ENCODE peak calls at places on chromosome 2, in four cellular contexts. One of them, this sample, is unnamed.

GRCh38 chr2:127086800-127087737 is 19.9 kb downstream of the BIN1 start:
- DNase-seq in WTC11: peak
- DNase-seq in K562: peak
- DNase-seq in HepG2: no peak
- DNase-seq in this sample: no peak

GRCh38 chr2:80896576-80896975 is 592.0 kb upstream of the LRRTM1 start:
- DNase-seq in WTC11: peak
- DNase-seq in HepG2: no peak
- DNase-seq in K562: no peak
- DNase-seq in this sample: no peak

GRCh38 chr2:144453486-144454158 is 66.3 kb downstream of the ZEB2 start:
- DNase-seq in WTC11: no peak
- DNase-seq in K562: no peak
- DNase-seq in HepG2: no peak
- DNase-seq in this sample: no peak

GRCh38 chr2:162474006-162474405 is 130.1 kb downstream of the GCA start:
- DNase-seq in WTC11: no peak
- DNase-seq in K562: no peak
- DNase-seq in HepG2: no peak
- DNase-seq in this sample: no peak

GRCh38 chr2:21256006-21256405 is 132.2 kb downstream of the TDRD15 start:
- DNase-seq in K562: no peak
- DNase-seq in WTC11: no peak
- DNase-seq in HepG2: no peak
- DNase-seq in this sample: no peak

GRCh38 chr2:198137733-198138132 is 333.3 kb downstream of the PLCL1 start:
- DNase-seq in HepG2: no peak
- DNase-seq in WTC11: peak
- DNase-seq in K562: no peak
- DNase-seq in this sample: no peak

GRCh38 chr2:73043978-73044832 is 27.3 kb downstream of the SFXN5 start:
- DNase-seq in HepG2: peak
- DNase-seq in K562: no peak
- DNase-seq in WTC11: no peak
- DNase-seq in this sample: no peak

GRCh38 chr2:1781291-1782080 is 37.2 kb upstream of the PXDN start:
- DNase-seq in HepG2: no peak
- DNase-seq in K562: no peak
- DNase-seq in WTC11: no peak
- DNase-seq in this sample: no peak

GRCh38 chr2:28606986-28607441 is 111.2 kb downstream of the PLB1 start:
- DNase-seq in K562: no peak
- DNase-seq in WTC11: peak
- DNase-seq in HepG2: no peak
- DNase-seq in this sample: no peak

GRCh38 chr2:143171817-143172216 is 42.6 kb downstream of the ARHGAP15 start:
- DNase-seq in HepG2: no peak
- DNase-seq in WTC11: no peak
- DNase-seq in K562: no peak
- DNase-seq in this sample: no peak

GRCh38 chr2:100741880-100742814 is 77.8 kb upstream of the NPAS2 start:
- DNase-seq in K562: no peak
- DNase-seq in WTC11: no peak
- DNase-seq in HepG2: peak
- DNase-seq in this sample: no peak

GRCh38 chr2:151315381-151315903 is 26.0 kb upstream of the NMI start:
- DNase-seq in WTC11: no peak
- DNase-seq in K562: no peak
- DNase-seq in HepG2: no peak
- DNase-seq in this sample: no peak

GRCh38 chr2:20496069-20496468 is 49.2 kb downstream of the RHOB start:
- DNase-seq in WTC11: no peak
- DNase-seq in HepG2: peak
- DNase-seq in K562: no peak
- DNase-seq in this sample: no peak

DNA sequence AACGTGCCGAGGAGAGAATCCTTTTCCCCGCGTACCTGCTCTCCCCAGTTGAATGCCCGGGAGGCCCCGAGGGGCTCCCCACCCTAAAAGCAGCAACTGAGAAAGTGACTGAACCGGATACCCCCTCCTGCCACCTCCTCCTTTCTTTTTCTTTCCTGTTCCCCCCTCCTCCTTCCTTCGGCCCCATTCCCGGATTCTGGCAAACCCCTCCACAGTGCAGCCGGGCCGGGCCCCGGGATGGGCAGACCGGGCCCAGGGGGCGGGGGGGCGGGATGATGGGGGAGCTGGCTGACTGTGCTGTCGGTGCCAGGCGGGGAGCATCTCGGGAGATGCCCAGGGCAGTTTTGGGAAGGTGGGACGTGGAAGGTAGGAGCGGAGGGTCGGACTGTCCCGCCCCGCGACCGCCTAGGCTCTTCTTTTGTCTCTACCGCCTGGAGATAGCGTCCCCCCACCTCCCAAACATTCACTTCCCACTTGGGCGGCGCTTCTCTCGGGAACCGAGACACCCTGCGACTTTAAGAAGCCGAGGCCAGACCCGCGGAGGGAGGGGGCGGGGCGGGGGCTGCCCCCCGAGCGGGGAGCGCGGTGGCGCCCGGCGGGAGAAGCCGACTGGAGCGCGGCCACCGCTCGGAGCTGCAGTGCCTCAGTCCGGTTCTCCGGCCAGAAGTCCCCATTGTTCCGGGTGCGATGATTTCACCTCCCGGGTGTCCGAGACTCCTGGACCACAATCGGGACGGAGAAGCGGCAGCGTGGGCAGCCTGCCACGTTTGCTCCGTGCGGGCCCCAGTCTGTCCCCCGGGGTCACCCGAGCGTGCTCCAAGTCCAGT is 8.2 kb downstream of the DLX2 start:
- DNase-seq in K562: no peak
- DNase-seq in HepG2: no peak
- DNase-seq in WTC11: peak
- DNase-seq in this sample: no peak
- TF ChIP-seq ELF4 in K562: no peak
- TF ChIP-seq ELF4 in HepG2: no peak
- TF ChIP-seq ELF4 in WTC11: no peak
- TF ChIP-seq ELF4 in this sample: no peak

DNA sequence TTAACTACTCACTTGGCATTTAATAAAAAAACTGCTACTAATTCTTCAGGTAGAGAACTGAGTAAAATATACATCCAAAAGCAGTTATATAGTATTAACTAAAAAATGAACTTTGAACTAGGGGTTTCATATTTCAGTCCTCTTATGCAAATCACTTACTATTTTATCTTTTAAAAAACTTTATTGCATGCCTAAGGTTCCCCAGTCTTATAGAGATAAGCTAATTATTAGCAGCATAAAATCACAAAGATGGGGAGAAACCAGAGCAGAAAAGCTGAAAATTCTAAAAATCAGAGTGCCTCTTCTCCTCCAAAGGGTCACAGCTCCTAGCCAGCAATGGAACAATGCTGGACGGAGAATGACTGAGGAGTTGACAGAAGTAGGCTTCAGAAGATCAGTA is 228.0 kb downstream of the CALCRL start:
- DNase-seq in K562: no peak
- DNase-seq in WTC11: no peak
- DNase-seq in HepG2: no peak
- DNase-seq in this sample: no peak
- TF ChIP-seq ELF4 in K562: no peak
- TF ChIP-seq ELF4 in WTC11: no peak
- TF ChIP-seq ELF4 in HepG2: no peak
- TF ChIP-seq ELF4 in this sample: no peak

DNA sequence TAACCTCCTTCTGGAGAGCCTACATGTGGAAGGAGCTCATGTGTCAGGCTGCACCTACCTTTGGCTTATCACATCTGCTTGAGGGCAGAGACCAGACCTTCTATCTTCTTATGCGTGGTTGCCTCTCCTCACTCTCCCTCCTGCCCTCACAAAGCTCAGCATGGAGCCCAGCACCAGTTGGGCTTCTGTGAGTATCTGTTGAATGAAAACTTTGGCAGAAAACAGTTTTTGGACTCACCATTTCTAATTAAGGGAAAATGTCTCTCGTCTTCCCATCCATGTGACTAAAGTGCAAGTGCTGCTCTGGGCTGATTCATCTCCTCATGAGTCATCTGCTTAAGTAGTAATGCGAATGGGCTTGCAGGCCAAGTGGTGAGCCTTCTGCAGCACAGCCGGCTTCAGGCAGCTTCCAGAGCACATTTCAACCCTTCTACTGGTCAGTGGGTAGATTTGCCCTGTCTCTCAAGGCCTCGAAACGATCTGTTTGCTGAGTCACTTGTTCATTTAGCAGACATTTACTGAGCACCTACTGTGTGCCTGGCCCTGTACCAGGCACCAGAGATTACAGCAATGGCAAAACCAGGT is 102.6 kb downstream of the VSNL1 start:
- DNase-seq in WTC11: no peak
- DNase-seq in HepG2: peak
- DNase-seq in K562: peak
- DNase-seq in this sample: no peak
- TF ChIP-seq ELF4 in WTC11: no peak
- TF ChIP-seq ELF4 in HepG2: no peak
- TF ChIP-seq ELF4 in K562: no peak
- TF ChIP-seq ELF4 in this sample: no peak

DNA sequence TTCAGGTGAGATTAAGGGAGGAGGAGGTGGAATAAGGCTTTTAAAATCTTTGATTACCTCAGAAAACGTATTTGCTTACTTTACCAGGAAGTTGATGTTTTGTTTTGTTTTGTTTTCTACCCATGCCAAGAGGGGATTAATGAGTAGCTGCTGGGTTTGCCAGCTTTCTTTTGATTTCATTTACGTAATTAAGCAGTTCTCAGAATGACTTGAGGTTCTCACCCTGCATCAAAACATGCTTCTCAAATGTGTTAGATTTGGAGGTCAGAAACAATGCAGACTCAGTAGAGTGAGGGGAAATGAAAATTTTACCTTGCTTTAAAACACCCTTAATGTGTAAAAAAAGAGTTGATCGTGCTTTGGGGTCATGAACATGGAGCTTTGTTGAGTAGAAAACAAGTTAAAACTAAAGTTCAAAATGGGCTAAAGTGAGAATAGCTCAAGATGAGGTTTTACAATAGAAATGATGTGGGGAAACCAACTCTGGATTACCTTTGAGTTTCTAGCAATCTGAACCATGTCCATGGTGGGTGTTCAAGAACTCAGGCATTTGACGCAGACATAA is 217.1 kb upstream of the EPAS1 start:
- DNase-seq in HepG2: no peak
- DNase-seq in K562: no peak
- DNase-seq in WTC11: no peak
- DNase-seq in this sample: no peak
- TF ChIP-seq ELF4 in HepG2: no peak
- TF ChIP-seq ELF4 in K562: no peak
- TF ChIP-seq ELF4 in WTC11: no peak
- TF ChIP-seq ELF4 in this sample: no peak

GRCh38 chr2:228674155-228674554 is 492.7 kb upstream of the SPHKAP start:
- DNase-seq in HepG2: no peak
- DNase-seq in WTC11: no peak
- DNase-seq in K562: no peak
- DNase-seq in this sample: no peak
- TF ChIP-seq ELF4 in HepG2: no peak
- TF ChIP-seq ELF4 in WTC11: no peak
- TF ChIP-seq ELF4 in K562: no peak
- TF ChIP-seq ELF4 in this sample: no peak

DNA sequence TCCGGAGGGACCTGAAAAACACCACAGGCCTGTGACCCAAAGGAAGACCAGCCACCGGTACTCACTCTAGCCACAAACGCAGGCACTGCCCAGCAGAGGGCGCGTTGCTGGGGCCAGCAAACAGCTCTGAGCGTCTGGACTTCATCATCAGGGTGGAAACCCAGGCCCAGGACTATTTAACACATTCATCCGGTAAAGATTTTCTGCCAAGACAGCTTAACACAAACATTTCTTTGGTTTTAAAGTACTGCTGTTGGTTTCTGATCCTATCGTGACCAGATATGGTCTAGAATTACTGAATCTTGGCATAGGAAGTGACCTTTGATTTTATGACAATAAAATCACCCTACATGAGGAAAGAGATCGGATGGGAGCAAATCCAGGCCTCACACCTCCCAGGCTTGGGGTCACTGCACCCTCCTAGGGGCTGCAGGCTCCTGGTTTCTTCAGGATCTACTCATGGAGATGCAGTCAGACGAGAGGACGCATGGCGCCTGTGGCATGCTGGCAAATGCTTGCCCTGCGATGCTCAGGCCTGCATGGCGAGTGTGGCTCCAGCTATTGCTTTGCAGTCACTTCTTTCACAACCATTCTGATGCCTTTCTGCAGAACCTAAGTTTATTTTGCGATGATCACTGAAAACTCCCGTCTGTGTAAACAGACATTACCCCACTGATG is 130.4 kb downstream of the COL4A4 start:
- DNase-seq in HepG2: peak
- DNase-seq in K562: peak
- DNase-seq in WTC11: peak
- DNase-seq in this sample: peak
- TF ChIP-seq ELF4 in HepG2: no peak
- TF ChIP-seq ELF4 in K562: no peak
- TF ChIP-seq ELF4 in WTC11: no peak
- TF ChIP-seq ELF4 in this sample: no peak

GRCh38 chr2:32284321-32284720 is 6.6 kb downstream of the YIPF4 start:
- DNase-seq in K562: no peak
- DNase-seq in WTC11: no peak
- DNase-seq in HepG2: no peak
- DNase-seq in this sample: no peak
- TF ChIP-seq ELF4 in K562: no peak
- TF ChIP-seq ELF4 in WTC11: no peak
- TF ChIP-seq ELF4 in HepG2: no peak
- TF ChIP-seq ELF4 in this sample: no peak

GRCh38 chr2:56892381-56892780 is 708.6 kb downstream of the CCDC85A start:
- DNase-seq in HepG2: no peak
- DNase-seq in WTC11: no peak
- DNase-seq in K562: no peak
- DNase-seq in this sample: no peak

GRCh38 chr2:56889738-56890137 is 705.9 kb downstream of the CCDC85A start:
- DNase-seq in WTC11: no peak
- DNase-seq in HepG2: no peak
- DNase-seq in K562: no peak
- DNase-seq in this sample: no peak
- TF ChIP-seq ELF4 in WTC11: no peak
- TF ChIP-seq ELF4 in HepG2: no peak
- TF ChIP-seq ELF4 in K562: no peak
- TF ChIP-seq ELF4 in this sample: no peak

GRCh38 chr2:96532641-96533291 is 3.8 kb upstream of the ARID5A start:
- DNase-seq in K562: no peak
- DNase-seq in WTC11: no peak
- DNase-seq in HepG2: no peak
- DNase-seq in this sample: no peak

GRCh38 chr2:96534701-96535181 is 1.8 kb upstream of the ARID5A start:
- DNase-seq in K562: no peak
- DNase-seq in WTC11: no peak
- DNase-seq in HepG2: no peak
- DNase-seq in this sample: no peak

GRCh38 chr2:96534131-96534530 is 2.4 kb upstream of the ARID5A start:
- DNase-seq in HepG2: no peak
- DNase-seq in WTC11: no peak
- DNase-seq in K562: no peak
- DNase-seq in this sample: no peak

GRCh38 chr2:96531872-96532505 is 4.6 kb upstream of the ARID5A start:
- DNase-seq in HepG2: no peak
- DNase-seq in WTC11: peak
- DNase-seq in K562: peak
- DNase-seq in this sample: peak

GRCh38 chr2:96533292-96534073 is 3.1 kb upstream of the ARID5A start:
- DNase-seq in WTC11: no peak
- DNase-seq in K562: no peak
- DNase-seq in HepG2: no peak
- DNase-seq in this sample: no peak
- TF ChIP-seq ELF4 in WTC11: no peak
- TF ChIP-seq ELF4 in K562: no peak
- TF ChIP-seq ELF4 in HepG2: no peak
- TF ChIP-seq ELF4 in this sample: no peak

This sample was measured in HEK293T.